ENCODE peak calls at places on chromosomes 4 and X, in ten cellular contexts. One of them, this sample, is unnamed.

GRCh38 chr4:8315343-8316250 is 46.0 kb downstream of the HTRA3 start:
- DNase-seq in cardiac muscle cell: peak
- DNase-seq in MCF 10A: peak
- DNase-seq in fibroblast of mammary gland: peak
- DNase-seq in lower lobe of right lung: peak
- DNase-seq in left lung: peak
- DNase-seq in mucosa of descending colon: no peak
- DNase-seq in WTC11: no peak
- DNase-seq in nephron progenitor cell: peak
- DNase-seq in ovary: peak
- DNase-seq in this sample: no peak

GRCh38 chrX:31199770-31200114 is 127.9 kb upstream of the FTHL17 start:
- DNase-seq in mucosa of descending colon: peak
- DNase-seq in cardiac muscle cell: no peak
- DNase-seq in nephron progenitor cell: no peak
- DNase-seq in lower lobe of right lung: no peak
- DNase-seq in left lung: no peak
- DNase-seq in ovary: no peak
- DNase-seq in MCF 10A: no peak
- DNase-seq in WTC11: no peak
- DNase-seq in fibroblast of mammary gland: no peak
- DNase-seq in this sample: peak

GRCh38 chr4:118682928-118683327 is 2.3 kb upstream of the METTL14 start:
- DNase-seq in nephron progenitor cell: no peak
- DNase-seq in lower lobe of right lung: no peak
- DNase-seq in mucosa of descending colon: no peak
- DNase-seq in ovary: no peak
- DNase-seq in MCF 10A: peak
- DNase-seq in fibroblast of mammary gland: peak
- DNase-seq in left lung: no peak
- DNase-seq in WTC11: no peak
- DNase-seq in cardiac muscle cell: peak
- DNase-seq in this sample: no peak

GRCh38 chr4:3773552-3774001 is 7.4 kb downstream of the ADRA2C start:
- DNase-seq in cardiac muscle cell: no peak
- DNase-seq in mucosa of descending colon: no peak
- DNase-seq in nephron progenitor cell: no peak
- DNase-seq in ovary: no peak
- DNase-seq in left lung: no peak
- DNase-seq in lower lobe of right lung: no peak
- DNase-seq in MCF 10A: no peak
- DNase-seq in WTC11: no peak
- DNase-seq in fibroblast of mammary gland: no peak
- DNase-seq in this sample: no peak

GRCh38 chr4:53235547-53235946 is 130.3 kb downstream of the SCFD2 start:
- DNase-seq in mucosa of descending colon: no peak
- DNase-seq in MCF 10A: no peak
- DNase-seq in fibroblast of mammary gland: no peak
- DNase-seq in cardiac muscle cell: no peak
- DNase-seq in left lung: no peak
- DNase-seq in ovary: no peak
- DNase-seq in WTC11: no peak
- DNase-seq in nephron progenitor cell: no peak
- DNase-seq in lower lobe of right lung: no peak
- DNase-seq in this sample: no peak

GRCh38 chr4:151407466-151408379 is 1.3 kb upstream of the FHIP1A start:
- DNase-seq in mucosa of descending colon: peak
- DNase-seq in fibroblast of mammary gland: no peak
- DNase-seq in ovary: peak
- DNase-seq in left lung: peak
- DNase-seq in nephron progenitor cell: peak
- DNase-seq in lower lobe of right lung: peak
- DNase-seq in cardiac muscle cell: no peak
- DNase-seq in MCF 10A: no peak
- DNase-seq in WTC11: peak
- DNase-seq in this sample: peak

GRCh38 chr4:134999169-134999568 is 797.6 kb upstream of the PABPC4L start:
- DNase-seq in WTC11: no peak
- DNase-seq in ovary: no peak
- DNase-seq in nephron progenitor cell: no peak
- DNase-seq in cardiac muscle cell: no peak
- DNase-seq in left lung: no peak
- DNase-seq in mucosa of descending colon: no peak
- DNase-seq in MCF 10A: no peak
- DNase-seq in lower lobe of right lung: no peak
- DNase-seq in fibroblast of mammary gland: no peak
- DNase-seq in this sample: no peak

GRCh38 chr4:67744561-67745283 is 9.5 kb downstream of the GNRHR start:
- DNase-seq in MCF 10A: no peak
- DNase-seq in lower lobe of right lung: no peak
- DNase-seq in WTC11: no peak
- DNase-seq in ovary: no peak
- DNase-seq in fibroblast of mammary gland: peak
- DNase-seq in cardiac muscle cell: no peak
- DNase-seq in nephron progenitor cell: no peak
- DNase-seq in left lung: no peak
- DNase-seq in mucosa of descending colon: no peak
- DNase-seq in this sample: no peak

GRCh38 chrX:121389976-121390709 is 342.7 kb downstream of the GLUD2 start:
- DNase-seq in ovary: no peak
- DNase-seq in mucosa of descending colon: no peak
- DNase-seq in cardiac muscle cell: no peak
- DNase-seq in left lung: no peak
- DNase-seq in fibroblast of mammary gland: peak
- DNase-seq in MCF 10A: no peak
- DNase-seq in lower lobe of right lung: no peak
- DNase-seq in WTC11: no peak
- DNase-seq in nephron progenitor cell: no peak
- DNase-seq in this sample: no peak

GRCh38 chr4:184310881-184311709 is 93.4 kb upstream of the ENPP6 start:
- DNase-seq in cardiac muscle cell: peak
- DNase-seq in mucosa of descending colon: peak
- DNase-seq in WTC11: no peak
- DNase-seq in ovary: no peak
- DNase-seq in left lung: no peak
- DNase-seq in fibroblast of mammary gland: no peak
- DNase-seq in MCF 10A: no peak
- DNase-seq in nephron progenitor cell: no peak
- DNase-seq in lower lobe of right lung: no peak
- DNase-seq in this sample: no peak

GRCh38 chrX:100654256-100654655 is 10.3 kb downstream of the SRPX2 start:
- DNase-seq in MCF 10A: peak
- DNase-seq in WTC11: no peak
- DNase-seq in lower lobe of right lung: no peak
- DNase-seq in fibroblast of mammary gland: peak
- DNase-seq in nephron progenitor cell: no peak
- DNase-seq in left lung: no peak
- DNase-seq in ovary: no peak
- DNase-seq in cardiac muscle cell: peak
- DNase-seq in mucosa of descending colon: no peak
- DNase-seq in this sample: no peak

GRCh38 chrX:135543924-135544323 is 23.5 kb downstream of the INTS6L start:
- DNase-seq in mucosa of descending colon: no peak
- DNase-seq in cardiac muscle cell: no peak
- DNase-seq in nephron progenitor cell: no peak
- DNase-seq in lower lobe of right lung: no peak
- DNase-seq in fibroblast of mammary gland: no peak
- DNase-seq in WTC11: peak
- DNase-seq in ovary: no peak
- DNase-seq in MCF 10A: peak
- DNase-seq in left lung: no peak
- DNase-seq in this sample: no peak

GRCh38 chrX:1444896-1445480 is 7.7 kb downstream of the ASMTL start:
- DNase-seq in cardiac muscle cell: no peak
- DNase-seq in fibroblast of mammary gland: no peak
- DNase-seq in ovary: no peak
- DNase-seq in nephron progenitor cell: no peak
- DNase-seq in WTC11: peak
- DNase-seq in mucosa of descending colon: no peak
- DNase-seq in left lung: peak
- DNase-seq in lower lobe of right lung: peak
- DNase-seq in MCF 10A: no peak
- DNase-seq in this sample: no peak

GRCh38 chr4:143360838-143361237 is 24.2 kb downstream of the GAB1 start:
- DNase-seq in nephron progenitor cell: no peak
- DNase-seq in cardiac muscle cell: no peak
- DNase-seq in MCF 10A: no peak
- DNase-seq in fibroblast of mammary gland: no peak
- DNase-seq in WTC11: no peak
- DNase-seq in left lung: no peak
- DNase-seq in ovary: no peak
- DNase-seq in mucosa of descending colon: no peak
- DNase-seq in lower lobe of right lung: no peak
- DNase-seq in this sample: no peak

GRCh38 chrX:14125451-14125850 is 95.8 kb upstream of the GEMIN8 start:
- DNase-seq in ovary: no peak
- DNase-seq in cardiac muscle cell: no peak
- DNase-seq in left lung: no peak
- DNase-seq in WTC11: no peak
- DNase-seq in lower lobe of right lung: no peak
- DNase-seq in MCF 10A: no peak
- DNase-seq in nephron progenitor cell: no peak
- DNase-seq in mucosa of descending colon: no peak
- DNase-seq in fibroblast of mammary gland: no peak
- DNase-seq in this sample: no peak
- TF ChIP-seq CTCF in ovary: no peak
- TF ChIP-seq CTCF in cardiac muscle cell: no peak
- TF ChIP-seq CTCF in left lung: no peak
- TF ChIP-seq CTCF in WTC11: no peak
- TF ChIP-seq CTCF in lower lobe of right lung: no peak
- TF ChIP-seq CTCF in MCF 10A: no peak
- TF ChIP-seq CTCF in nephron progenitor cell: no peak
- TF ChIP-seq CTCF in mucosa of descending colon: no peak
- TF ChIP-seq CTCF in fibroblast of mammary gland: no peak
- TF ChIP-seq CTCF in this sample: no peak

DNA sequence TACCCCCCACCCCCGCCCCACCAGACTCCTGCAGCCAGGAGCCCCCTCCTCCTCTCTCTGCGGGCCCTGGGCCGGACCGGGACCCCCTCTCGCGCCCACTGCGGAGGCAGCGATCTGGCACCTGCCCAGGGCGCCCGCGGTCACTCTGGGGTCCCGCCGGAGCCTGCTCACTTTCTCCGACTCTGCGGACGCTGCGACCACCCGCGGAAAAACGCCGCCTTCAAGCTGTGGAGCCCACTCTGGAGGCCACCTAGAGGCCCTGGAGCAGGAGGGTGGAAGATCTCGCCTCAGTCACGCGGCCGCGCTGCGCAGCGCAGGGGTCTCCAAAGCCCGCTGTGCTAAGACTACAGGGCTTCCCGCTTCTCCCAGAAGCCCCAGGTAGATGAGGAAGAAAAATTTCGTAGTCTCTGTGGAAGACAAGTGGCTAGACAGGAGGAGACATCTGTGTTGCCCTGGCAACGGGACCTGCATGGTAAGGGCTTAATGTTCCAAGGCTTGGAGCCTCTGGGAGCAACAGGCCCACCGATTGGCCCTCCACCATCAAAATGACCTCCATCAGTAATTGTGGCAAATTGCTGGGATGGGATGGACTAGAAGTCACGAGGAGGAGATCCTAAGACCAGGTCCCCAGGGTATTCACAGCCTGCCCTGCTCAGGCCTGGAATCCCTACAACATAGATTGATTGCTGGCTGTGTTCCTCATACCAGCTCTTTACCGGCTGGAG is at the start of gene PNMA6F:
- DNase-seq in nephron progenitor cell: no peak
- DNase-seq in ovary: no peak
- DNase-seq in MCF 10A: no peak
- DNase-seq in WTC11: no peak
- DNase-seq in lower lobe of right lung: no peak
- DNase-seq in left lung: no peak
- DNase-seq in mucosa of descending colon: no peak
- DNase-seq in cardiac muscle cell: no peak
- DNase-seq in fibroblast of mammary gland: no peak
- DNase-seq in this sample: no peak
- TF ChIP-seq CTCF in nephron progenitor cell: no peak
- TF ChIP-seq CTCF in ovary: no peak
- TF ChIP-seq CTCF in MCF 10A: no peak
- TF ChIP-seq CTCF in WTC11: no peak
- TF ChIP-seq CTCF in lower lobe of right lung: no peak
- TF ChIP-seq CTCF in left lung: no peak
- TF ChIP-seq CTCF in mucosa of descending colon: no peak
- TF ChIP-seq CTCF in cardiac muscle cell: no peak
- TF ChIP-seq CTCF in fibroblast of mammary gland: no peak
- TF ChIP-seq CTCF in this sample: no peak

DNA sequence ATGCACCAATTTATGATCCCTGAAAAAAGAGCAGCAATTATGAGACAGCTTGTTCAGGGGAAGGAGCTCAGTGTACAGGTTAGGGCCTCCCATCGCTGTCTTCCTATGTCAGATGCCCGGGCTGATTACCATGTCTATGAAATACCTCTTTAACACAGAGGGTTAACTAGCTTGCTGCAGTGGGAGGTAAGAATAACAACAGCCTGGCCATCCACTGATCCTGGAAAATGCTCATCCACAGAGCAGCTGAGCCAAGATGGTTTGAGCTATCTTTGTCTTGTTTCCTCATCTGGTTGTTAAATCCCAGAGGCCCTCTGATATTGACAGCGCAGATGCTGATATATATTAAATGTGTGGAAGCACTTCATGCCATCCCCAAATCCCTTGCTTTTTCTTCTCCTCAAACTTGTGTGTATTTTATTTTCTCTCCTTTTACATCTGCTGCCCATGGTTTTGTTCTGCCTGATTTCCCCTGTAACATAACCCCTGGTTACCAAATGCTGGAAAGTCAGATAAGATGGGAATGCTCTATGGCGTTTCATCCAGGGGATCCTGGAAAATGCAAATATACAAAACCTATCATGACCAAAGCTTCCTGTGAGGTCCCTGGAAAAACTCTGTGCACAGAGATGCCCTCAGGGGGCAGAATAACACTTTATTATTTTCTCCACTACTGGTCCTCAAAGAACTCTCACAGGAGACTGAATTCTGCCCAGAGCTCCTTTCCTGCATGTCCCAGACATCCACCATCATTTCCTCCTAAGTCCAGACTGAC is 85.9 kb upstream of the PUDP start:
- DNase-seq in MCF 10A: peak
- DNase-seq in lower lobe of right lung: no peak
- DNase-seq in cardiac muscle cell: no peak
- DNase-seq in ovary: no peak
- DNase-seq in mucosa of descending colon: no peak
- DNase-seq in fibroblast of mammary gland: peak
- DNase-seq in left lung: no peak
- DNase-seq in nephron progenitor cell: no peak
- DNase-seq in WTC11: no peak
- DNase-seq in this sample: no peak
- TF ChIP-seq CTCF in MCF 10A: no peak
- TF ChIP-seq CTCF in lower lobe of right lung: no peak
- TF ChIP-seq CTCF in cardiac muscle cell: no peak
- TF ChIP-seq CTCF in ovary: no peak
- TF ChIP-seq CTCF in mucosa of descending colon: no peak
- TF ChIP-seq CTCF in fibroblast of mammary gland: no peak
- TF ChIP-seq CTCF in left lung: no peak
- TF ChIP-seq CTCF in nephron progenitor cell: no peak
- TF ChIP-seq CTCF in WTC11: no peak
- TF ChIP-seq CTCF in this sample: no peak

DNA sequence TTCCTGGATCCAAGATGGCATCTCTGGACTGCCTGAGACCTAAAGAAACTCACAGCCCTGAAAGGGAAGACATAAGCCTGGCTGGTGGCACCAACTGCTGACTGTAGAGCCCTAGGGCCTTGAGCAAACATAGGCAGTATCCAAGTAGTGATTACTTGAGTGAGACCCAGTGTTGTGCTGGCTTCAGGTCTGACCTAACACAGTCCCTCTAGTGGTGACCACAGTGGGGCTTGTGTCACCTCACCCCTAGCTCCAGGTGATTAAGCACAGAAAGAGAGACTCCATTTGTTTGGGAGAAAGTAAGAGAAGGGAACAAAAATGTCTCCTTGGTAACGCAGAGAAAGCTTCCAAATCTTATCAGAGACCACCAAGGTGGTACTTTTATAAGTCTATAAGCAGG is 496.3 kb upstream of the HTR2C start:
- DNase-seq in ovary: no peak
- DNase-seq in mucosa of descending colon: no peak
- DNase-seq in cardiac muscle cell: no peak
- DNase-seq in fibroblast of mammary gland: no peak
- DNase-seq in MCF 10A: no peak
- DNase-seq in lower lobe of right lung: no peak
- DNase-seq in left lung: no peak
- DNase-seq in nephron progenitor cell: no peak
- DNase-seq in WTC11: no peak
- DNase-seq in this sample: no peak
- TF ChIP-seq CTCF in ovary: no peak
- TF ChIP-seq CTCF in mucosa of descending colon: no peak
- TF ChIP-seq CTCF in cardiac muscle cell: no peak
- TF ChIP-seq CTCF in fibroblast of mammary gland: no peak
- TF ChIP-seq CTCF in MCF 10A: no peak
- TF ChIP-seq CTCF in lower lobe of right lung: no peak
- TF ChIP-seq CTCF in left lung: no peak
- TF ChIP-seq CTCF in nephron progenitor cell: no peak
- TF ChIP-seq CTCF in WTC11: no peak
- TF ChIP-seq CTCF in this sample: no peak

This sample was measured in progenitor cell of endocrine pancreas.